ENCODE peak calls at places on chromosomes 6 and 20, in nine cellular contexts. W is CD4-positive, alpha-beta memory T cell; Z is vagina; S is adrenal gland; R is mesendoderm; G is psoas muscle; V is CD8-positive, alpha-beta memory T cell; E is right cardiac atrium; I is neuronal stem cell. M is an unnamed sample.

GRCh38 chr6:110999634-111000270 is 17.9 kb downstream of the RPF2 start:
- DNase-seq in G (no peak), Z (no peak), S (no peak), W (no peak), I (no peak), R (peak; percentile 8), E (no peak), V (no peak), M (peak; percentile 42)

GRCh38 chr20:44181611-44182010 is 5.4 kb downstream of the JPH2 start:
- DNase-seq in G (peak; percentile 76), V (no peak), S (no peak), E (peak; percentile 56), Z (no peak), I (no peak), R (no peak), W (no peak), M (no peak)

GRCh38 chr20:58538752-58539151 is 23.6 kb upstream of the APCDD1L start:
- DNase-seq in R (no peak), W (no peak), G (no peak), V (no peak), E (no peak), Z (no peak), S (no peak), I (no peak), M (no peak)

GRCh38 chr6:5142915-5143314 is 57.8 kb downstream of the PPP1R3G start:
- DNase-seq in S (no peak), W (no peak), V (no peak), R (no peak), I (no peak), G (no peak), Z (no peak), E (no peak), M (no peak)

GRCh38 chr6:94394822-94395221 is 975.5 kb upstream of the EPHA7 start:
- DNase-seq in G (no peak), V (no peak), W (no peak), E (no peak), I (no peak), Z (no peak), S (no peak), R (no peak), M (no peak)

GRCh38 chr6:130625825-130626500 is 201.2 kb upstream of the SMLR1 start:
- DNase-seq in S (no peak), W (no peak), R (peak; percentile 6), I (no peak), V (no peak), G (no peak), Z (no peak), E (no peak), M (peak; percentile 40)

GRCh38 chr6:20117474-20117873 is 94.8 kb downstream of the MBOAT1 start:
- DNase-seq in G (no peak), R (peak; percentile 88), E (no peak), V (no peak), Z (no peak), S (no peak), W (no peak), I (no peak), M (no peak)

GRCh38 chr6:136284909-136285308 is 4.7 kb downstream of the BCLAF1 start:
- DNase-seq in I (no peak), Z (no peak), W (peak; percentile 45), S (no peak), E (no peak), V (no peak), G (no peak), R (peak; percentile 51), M (peak; percentile 13)

GRCh38 chr6:43608783-43609182 is 20.3 kb downstream of the GTPBP2 start:
- DNase-seq in R (no peak), E (no peak), I (no peak), W (no peak), Z (no peak), G (no peak), S (no peak), V (no peak), M (no peak)

GRCh38 chr6:43606019-43606418 is 23.0 kb downstream of the GTPBP2 start:
- DNase-seq in S (no peak), V (no peak), E (no peak), Z (no peak), I (no peak), G (no peak), R (no peak), W (no peak), M (no peak)

GRCh38 chr6:43608310-43608763 is 20.7 kb downstream of the GTPBP2 start:
- DNase-seq in I (peak; percentile 68), E (peak; percentile 81), Z (no peak), S (peak; percentile 90), W (peak; percentile 60), V (peak; percentile 41), G (peak; percentile 69), R (peak; percentile 88), M (peak; percentile 49)

GRCh38 chr6:43610431-43610830 is 18.6 kb downstream of the GTPBP2 start:
- DNase-seq in E (no peak), I (no peak), R (no peak), Z (no peak), V (no peak), G (no peak), W (no peak), S (no peak), M (no peak)

GRCh38 chr6:43609402-43609801 is 19.7 kb downstream of the GTPBP2 start:
- DNase-seq in V (no peak), I (no peak), G (no peak), E (no peak), R (no peak), S (no peak), Z (no peak), W (no peak), M (no peak)
- H3K27ac ChIP-seq in V (no peak overlapping the region), I (no peak overlapping the region), G (no peak overlapping the region), E (no peak overlapping the region), R (no peak overlapping the region), S (no peak overlapping the region), Z (no peak overlapping the region), W (no peak overlapping the region), M (no peak overlapping the region)

GRCh38 chr6:133906050-133906449 is 17.1 kb downstream of the TCF21 start:
- DNase-seq in E (no peak), Z (no peak), V (no peak), S (no peak), R (no peak), I (no peak), G (no peak), W (no peak), M (no peak)
- H3K27me3 ChIP-seq in E (no peaks in the 10 kb centered on the region), Z (no peaks in the 10 kb centered on the region), V (peaks cover 5% of the 10 kb centered on the region), S (peaks cover 26% of the 10 kb centered on the region), R (no peaks in the 10 kb centered on the region), I (peaks cover 13% of the 10 kb centered on the region), G (no peaks in the 10 kb centered on the region), W (peaks cover 21% of the 10 kb centered on the region), M (peaks cover 27% of the 10 kb centered on the region)

GRCh38 chr6:338815-339262 is 46.6 kb downstream of the DUSP22 start:
- DNase-seq in Z (no peak), V (no peak), E (no peak), W (no peak), R (no peak), S (no peak), G (no peak), I (no peak), M (no peak)

GRCh38 chr6:340991-341827 is 48.9 kb downstream of the DUSP22 start:
- DNase-seq in I (no peak), W (no peak), R (no peak), E (peak; percentile 76), Z (no peak), S (peak; percentile 79), G (peak; percentile 52), V (no peak), M (no peak)

GRCh38 chr6:339480-339879 is 47.2 kb downstream of the DUSP22 start:
- DNase-seq in V (no peak), R (no peak), G (no peak), E (no peak), I (no peak), S (no peak), Z (no peak), W (no peak), M (no peak)

GRCh38 chr6:341914-342831 is 49.4 kb upstream of the IRF4 start:
- DNase-seq in G (no peak), E (no peak), S (no peak), W (no peak), R (no peak), V (no peak), I (no peak), Z (no peak), M (no peak)

GRCh38 chr6:340181-340955 is 48.1 kb downstream of the DUSP22 start:
- DNase-seq in V (no peak), E (peak; percentile 31), S (no peak), I (no peak), R (no peak), Z (no peak), W (no peak), G (peak; percentile 40), M (no peak)
- H3K27ac ChIP-seq in V (no peak overlapping the region), E (no peak overlapping the region), S (no peak overlapping the region), I (no peak overlapping the region), R (no peak overlapping the region), Z (no peak overlapping the region), W (no peak overlapping the region), G (no peak overlapping the region), M (no peak overlapping the region)

DNA sequence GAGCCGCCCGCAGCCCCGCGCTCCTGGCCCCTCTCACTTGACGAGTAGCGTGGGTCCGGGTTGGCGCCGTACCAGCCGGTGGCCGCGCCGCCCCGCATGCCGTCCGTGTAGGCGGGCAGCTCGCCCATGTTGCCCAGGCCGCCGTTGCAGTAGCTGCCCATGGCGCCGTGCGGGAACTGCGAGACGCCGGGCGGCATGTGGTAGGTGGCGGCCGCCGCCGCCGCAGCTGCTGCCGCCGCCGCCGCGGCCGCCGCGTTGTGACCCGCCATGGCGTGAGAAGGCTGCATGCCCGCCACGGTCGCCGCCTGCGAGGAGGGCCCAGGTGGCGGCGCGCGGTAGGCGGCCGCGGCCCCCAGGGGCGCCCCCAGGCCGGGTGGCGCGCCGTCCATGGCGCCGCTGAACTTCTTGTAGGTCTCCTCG is 395 bp downstream of the NKX2-4 start:
- DNase-seq in I (no peak), E (peak; percentile 52), G (no peak), R (no peak), W (no peak), V (no peak), Z (no peak), S (no peak), M (no peak)
- H3K27me3 ChIP-seq in I (peaks cover 100% of the 10 kb centered on the region), E (peaks cover 11% of the 10 kb centered on the region), G (peaks cover 96% of the 10 kb centered on the region), R (peaks cover 47% of the 10 kb centered on the region), W (peaks cover 81% of the 10 kb centered on the region), V (peaks cover 74% of the 10 kb centered on the region), Z (peaks cover 28% of the 10 kb centered on the region), S (peaks cover 96% of the 10 kb centered on the region), M (peaks cover 70% of the 10 kb centered on the region)

GRCh38 chr20:17633850-17634500 is 48.1 kb downstream of the RRBP1 start:
- DNase-seq in I (no peak), R (no peak), V (no peak), W (peak; percentile 19), Z (no peak), S (no peak), G (no peak), E (no peak), M (no peak)
- H3K27ac ChIP-seq in I (no peak overlapping the region), R (no peak overlapping the region), V (no peak overlapping the region), W (no peak overlapping the region), Z (peak overlapping the region; percentile 62), S (peak overlapping the region; percentile 51), G (no peak overlapping the region), E (no peak overlapping the region), M (no peak overlapping the region)

M was measured in CD4-positive, CD25-positive, alpha-beta regulatory T cell.